ENCODE peak calls at places on chromosomes 6 and 20, in six cellular contexts. I is left ventricle myocardium inferior; M is stimulated activated CD4-positive, alpha-beta T cell treated with anti-CD3 and anti-CD28 coated beads, Interleukin-4, amount 100 ng/mL, for 1 hour; Z is Ammon's horn; N is BE2C; H is IMR-90. O is an unnamed sample.

GRCh38 chr6:159104931-159105330 is 60.1 kb upstream of the TAGAP start:
- DNase-seq in H (no peak), N (no peak), I (no peak), M (no peak), Z (no peak), O (no peak)

GRCh38 chr6:117483645-117484016 is 1.2 kb downstream of the DCBLD1 start:
- DNase-seq in H (peak; percentile 48), I (no peak), N (peak; percentile 12), M (no peak), Z (peak; percentile 16), O (no peak)

GRCh38 chr6:150721411-150722266 is 122.0 kb downstream of the PLEKHG1 start:
- DNase-seq in H (no peak), N (no peak), M (no peak), Z (no peak), I (no peak), O (no peak)

GRCh38 chr20:17109307-17109706 is 117.5 kb upstream of the PCSK2 start:
- DNase-seq in I (no peak), M (no peak), Z (no peak), H (no peak), N (no peak), O (no peak)

GRCh38 chr20:19735446-19735845 is 22.6 kb upstream of the RIN2 start:
- DNase-seq in Z (peak; percentile 69), H (peak; percentile 73), N (peak; percentile 77), M (no peak), I (peak; percentile 66), O (peak; percentile 87)

GRCh38 chr6:157699777-157700636 is 123.0 kb upstream of the SNX9 start:
- DNase-seq in M (no peak), N (no peak), H (no peak), I (no peak), Z (no peak), O (peak; percentile 68)

GRCh38 chr20:732727-733126 is 35.6 kb downstream of the SLC52A3 start:
- DNase-seq in N (no peak), Z (no peak), M (no peak), H (no peak), I (no peak), O (no peak)

GRCh38 chr20:50580016-50580747 is 70.0 kb downstream of the PTPN1 start:
- DNase-seq in Z (peak; percentile 60), N (peak; percentile 75), H (peak; percentile 41), M (peak; percentile 54), I (peak; percentile 67), O (peak; percentile 85)

GRCh38 chr6:85464722-85465150 is 14.9 kb downstream of the NT5E start:
- DNase-seq in N (no peak), Z (no peak), H (peak; percentile 98), I (no peak), M (no peak), O (peak; percentile 63)

GRCh38 chr20:23074052-23074451 is 12.1 kb downstream of the CD93 start:
- DNase-seq in M (no peak), I (no peak), Z (no peak), N (no peak), H (no peak), O (no peak)

GRCh38 chr6:106870824-106871300 is 103.7 kb downstream of the CD24 start:
- DNase-seq in M (no peak), Z (no peak), I (no peak), H (no peak), N (no peak), O (no peak)

GRCh38 chr6:76351275-76351674 is 278.8 kb upstream of the IMPG1 start:
- DNase-seq in M (no peak), Z (no peak), H (no peak), N (no peak), I (no peak), O (no peak)

GRCh38 chr20:40564997-40565680 is 123.9 kb downstream of the MAFB start:
- DNase-seq in H (peak; percentile 51), M (no peak), I (no peak), Z (no peak), N (no peak), O (peak; percentile 92)

GRCh38 chr6:215335-216034 is 76.8 kb upstream of the DUSP22 start:
- DNase-seq in Z (no peak), H (peak; percentile 39), I (no peak), N (no peak), M (peak; percentile 70), O (no peak)

GRCh38 chr20:45354423-45355208 is 6.4 kb upstream of the SDC4 start:
- DNase-seq in M (no peak), Z (no peak), H (peak; percentile 44), N (no peak), I (no peak), O (no peak)

GRCh38 chr6:170114956-170115855 is 175.7 kb downstream of the DLL1 start:
- DNase-seq in I (peak; percentile 15), N (peak; percentile 54), H (no peak), Z (no peak), M (no peak), O (peak; percentile 37)

GRCh38 chr6:157535354-157536217 is 154.6 kb downstream of the ZDHHC14 start:
- DNase-seq in M (no peak), N (no peak), Z (no peak), H (peak; percentile 80), I (no peak), O (no peak)

GRCh38 chr6:167547751-167548150 is 222.9 kb downstream of the TTLL2 start:
- DNase-seq in I (no peak), H (no peak), N (no peak), M (no peak), Z (no peak), O (no peak)

GRCh38 chr20:7137395-7138151 is 370.1 kb downstream of the BMP2 start:
- DNase-seq in M (no peak), I (no peak), H (no peak), Z (no peak), N (no peak), O (no peak)

GRCh38 chr6:16157909-16158308 is 29.0 kb downstream of the MYLIP start:
- DNase-seq in I (peak; percentile 24), M (no peak), H (no peak), N (peak; percentile 51), Z (peak; percentile 30), O (no peak)

GRCh38 chr6:74757788-74758187 is 448.1 kb downstream of the COL12A1 start:
- DNase-seq in I (no peak), Z (no peak), N (no peak), M (no peak), H (no peak), O (no peak)

GRCh38 chr20:50346372-50347347 is 156.0 kb downstream of the CEBPB start:
- DNase-seq in I (peak; percentile 92), H (peak; percentile 92), Z (peak; percentile 89), M (no peak), N (peak; percentile 84), O (no peak)

GRCh38 chr20:22308934-22309333 is 275.4 kb downstream of the FOXA2 start:
- DNase-seq in Z (no peak), I (no peak), N (no peak), M (no peak), H (no peak), O (no peak)

GRCh38 chr6:135183532-135184440 is 2.7 kb downstream of the MYB start:
- DNase-seq in N (peak; percentile 33), H (peak; percentile 28), Z (peak; percentile 12), M (peak; percentile 79), I (no peak), O (peak; percentile 81)

GRCh38 chr6:43625393-43625992 is 3.6 kb downstream of the GTPBP2 start:
- DNase-seq in I (no peak), N (no peak), H (no peak), M (no peak), Z (no peak), O (no peak)

O was measured in islet precursor cell.